ENCODE peak calls at places on chromosome 22, in nine cellular contexts. F is suprapubic skin; O is effector memory CD4-positive, alpha-beta T cell; K is fibroblast of lung; J is neuronal stem cell; Y is ovary; U is tibial artery; T is lung; G is vagina. V is an unnamed sample.

GRCh38 chr22:46140989-46141928 is 9.1 kb upstream of the PPARA start:
- DNase-seq in K (no peak), O (no peak), Y (no peak), J (no peak), G (no peak), T (no peak), U (no peak), F (no peak), V (no peak)

GRCh38 chr22:36660931-36661330 is 42.6 kb downstream of the CACNG2 start:
- DNase-seq in Y (no peak), O (no peak), G (no peak), U (no peak), K (no peak), F (no peak), T (no peak), J (no peak), V (no peak)

GRCh38 chr22:49046546-49047305 is 780.9 kb downstream of the BRD1 start:
- DNase-seq in O (no peak), K (no peak), Y (no peak), G (no peak), T (no peak), J (peak; percentile 68), U (no peak), F (peak; percentile 61), V (no peak)

GRCh38 chr22:41516462-41516861 is 27.8 kb downstream of the POLR3H start:
- DNase-seq in O (no peak), U (no peak), T (no peak), J (no peak), G (no peak), Y (no peak), K (no peak), F (no peak), V (no peak)

GRCh38 chr22:23862103-23862502 is 4.4 kb downstream of the SLC2A11 start:
- DNase-seq in Y (no peak), F (no peak), G (no peak), T (peak; percentile 45), K (peak; percentile 36), J (no peak), U (no peak), O (no peak), V (no peak)

GRCh38 chr22:37012262-37012904 is 6.9 kb downstream of the TST start:
- DNase-seq in U (no peak), T (no peak), J (no peak), O (no peak), G (no peak), Y (no peak), K (no peak), F (no peak), V (no peak)

GRCh38 chr22:50481440-50482106 is at the start of gene ADM2:
- DNase-seq in O (peak; percentile 41), J (peak; percentile 49), Y (no peak), F (no peak), K (no peak), G (no peak), U (no peak), T (no peak), V (no peak)

GRCh38 chr22:47292546-47293320 is 530.3 kb downstream of the TBC1D22A start:
- DNase-seq in J (no peak), Y (no peak), G (peak; percentile 46), U (peak; percentile 19), K (no peak), F (no peak), O (no peak), T (no peak), V (no peak)

GRCh38 chr22:27461470-27461869 is 340.1 kb downstream of the MN1 start:
- DNase-seq in F (no peak), O (no peak), J (peak; percentile 71), G (no peak), K (peak; percentile 97), Y (no peak), T (no peak), U (no peak), V (no peak)

GRCh38 chr22:49780281-49780991 is 47.2 kb downstream of the BRD1 start:
- DNase-seq in T (no peak), Y (peak; percentile 16), F (no peak), G (no peak), O (no peak), K (no peak), J (no peak), U (no peak), V (no peak)

GRCh38 chr22:46377566-46378498 is 42.3 kb downstream of the TRMU start:
- DNase-seq in Y (no peak), U (no peak), O (no peak), G (no peak), K (peak; percentile 64), J (peak; percentile 88), F (no peak), T (peak; percentile 89), V (no peak)

GRCh38 chr22:25777870-25778269 is 35.9 kb downstream of the MYO18B start:
- DNase-seq in J (no peak), U (no peak), F (no peak), Y (no peak), O (no peak), T (no peak), G (no peak), K (peak; percentile 36), V (no peak)

GRCh38 chr22:32583074-32583677 is 108.6 kb downstream of the FBXO7 start:
- DNase-seq in T (no peak), Y (no peak), J (no peak), G (no peak), F (no peak), K (no peak), O (no peak), U (no peak), V (no peak)

GRCh38 chr22:38436629-38437395 is 18.2 kb downstream of the KCNJ4 start:
- DNase-seq in G (no peak), F (no peak), J (no peak), T (no peak), Y (no peak), U (no peak), K (no peak), O (no peak), V (no peak)

GRCh38 chr22:38435960-38436359 is 19.0 kb downstream of the KCNJ4 start:
- DNase-seq in K (no peak), T (no peak), J (no peak), G (no peak), O (no peak), U (no peak), Y (no peak), F (no peak), V (no peak)

GRCh38 chr22:38437416-38437815 is 17.6 kb downstream of the KCNJ4 start:
- DNase-seq in G (no peak), O (no peak), Y (no peak), T (no peak), K (no peak), J (no peak), U (no peak), F (no peak), V (no peak)

GRCh38 chr22:38433871-38434270 is 21.1 kb downstream of the KCNJ4 start:
- DNase-seq in U (no peak), K (no peak), T (no peak), F (no peak), J (no peak), Y (no peak), O (no peak), G (no peak), V (no peak)

GRCh38 chr22:38435010-38435409 is 20.0 kb downstream of the KCNJ4 start:
- DNase-seq in U (no peak), T (no peak), J (no peak), O (no peak), Y (no peak), G (no peak), K (no peak), F (no peak), V (no peak)
- H3K27me3 ChIP-seq in U (peaks cover 36% of the 10 kb centered on the region), T (no peaks in the 10 kb centered on the region), J (no peaks in the 10 kb centered on the region), O (no peaks in the 10 kb centered on the region), Y (no peaks in the 10 kb centered on the region), G (no peaks in the 10 kb centered on the region), K (no peaks in the 10 kb centered on the region), F (peaks cover 6% of the 10 kb centered on the region), V (no peaks in the 10 kb centered on the region)

GRCh38 chr22:30357650-30358215 is 926 bp downstream of the CCDC157 start:
- DNase-seq in K (no peak), Y (no peak), U (no peak), G (no peak), O (no peak), J (no peak), F (no peak), T (no peak), V (no peak)
- H3K27me3 ChIP-seq in K (no peaks in the 10 kb centered on the region), Y (no peaks in the 10 kb centered on the region), U (no peaks in the 10 kb centered on the region), G (no peaks in the 10 kb centered on the region), O (no peaks in the 10 kb centered on the region), J (no peaks in the 10 kb centered on the region), F (no peaks in the 10 kb centered on the region), T (no peaks in the 10 kb centered on the region), V (no peaks in the 10 kb centered on the region)

GRCh38 chr22:22421392-22421791 is 87.2 kb downstream of the ZNF280B start:
- DNase-seq in O (no peak), K (no peak), Y (no peak), T (no peak), U (no peak), F (no peak), G (peak; percentile 34), J (no peak), V (no peak)

GRCh38 chr22:22418957-22419356 is 89.6 kb downstream of the ZNF280B start:
- DNase-seq in U (no peak), F (no peak), T (no peak), J (no peak), K (no peak), Y (no peak), G (no peak), O (no peak), V (no peak)

GRCh38 chr22:22420580-22420979 is 88.0 kb downstream of the ZNF280B start:
- DNase-seq in G (no peak), O (no peak), F (no peak), U (no peak), J (no peak), Y (no peak), K (no peak), T (no peak), V (no peak)

GRCh38 chr22:22417495-22418162 is 90.9 kb downstream of the ZNF280B start:
- DNase-seq in J (no peak), K (no peak), F (no peak), G (no peak), Y (no peak), T (no peak), U (no peak), O (no peak), V (no peak)

GRCh38 chr22:22418163-22418549 is 90.4 kb downstream of the ZNF280B start:
- DNase-seq in F (no peak), G (no peak), J (no peak), U (no peak), T (no peak), O (no peak), K (no peak), Y (no peak), V (no peak)
- H3K27me3 ChIP-seq in F (peaks cover 30% of the 10 kb centered on the region), G (no peaks in the 10 kb centered on the region), J (peaks cover 22% of the 10 kb centered on the region), U (peaks cover 14% of the 10 kb centered on the region), T (peaks cover 3% of the 10 kb centered on the region), O (no peaks in the 10 kb centered on the region), K (no peaks in the 10 kb centered on the region), Y (no peaks in the 10 kb centered on the region), V (peaks cover 52% of the 10 kb centered on the region)

GRCh38 chr22:29710193-29710592 is 9.6 kb upstream of the CABP7 start:
- DNase-seq in O (no peak), Y (no peak), K (no peak), G (no peak), F (no peak), U (no peak), T (no peak), J (no peak), V (no peak)
- H3K27me3 ChIP-seq in O (peaks cover 3% of the 10 kb centered on the region), Y (no peaks in the 10 kb centered on the region), K (peaks cover 27% of the 10 kb centered on the region), G (no peaks in the 10 kb centered on the region), F (peaks cover 55% of the 10 kb centered on the region), U (peaks cover 81% of the 10 kb centered on the region), T (no peaks in the 10 kb centered on the region), J (no peaks in the 10 kb centered on the region), V (no peaks in the 10 kb centered on the region)